ENCODE peak calls at places on chromosomes 2 and 18, in six cellular contexts. Q is Calu3, R is fibroblast of lung, M is OCI-LY7, U is brain microvascular endothelial cell, T is BJ. Z is an unnamed sample.

GRCh38 chr18:49020621-49021021 is 69.9 kb upstream of the SMAD7 start:
- DNase-seq in Q (no peak), R (peak; percentile 32), M (no peak), U (peak; percentile 9), T (no peak), Z (no peak)

GRCh38 chr2:127700527-127701192 is 637 bp upstream of the SFT2D3 start:
- DNase-seq in Q (peak; percentile 86), R (no peak), M (peak; percentile 79), U (no peak), T (no peak), Z (peak; percentile 84)

GRCh38 chr2:99624682-99625081 is 134.9 kb upstream of the REV1 start:
- DNase-seq in Q (no peak), R (no peak), M (no peak), U (no peak), T (no peak), Z (no peak)

GRCh38 chr2:33177627-33178026 is 230.9 kb downstream of the LTBP1 start:
- DNase-seq in Q (no peak), R (peak; percentile 45), M (no peak), U (no peak), T (no peak), Z (no peak)

GRCh38 chr2:105361132-105361889 is 24.0 kb downstream of the C2orf49 start:
- DNase-seq in Q (no peak), R (no peak), M (no peak), U (no peak), T (no peak), Z (no peak)

GRCh38 chr2:9742601-9743000 is 100.7 kb upstream of the TAF1B start:
- DNase-seq in Q (no peak), R (no peak), M (no peak), U (no peak), T (no peak), Z (no peak)

GRCh38 chr18:46338761-46339160 is 234.6 kb downstream of the HAUS1 start:
- DNase-seq in Q (no peak), R (no peak), M (no peak), U (no peak), T (no peak), Z (no peak)

GRCh38 chr2:12883911-12884310 is 167.2 kb downstream of the TRIB2 start:
- DNase-seq in Q (no peak), R (peak; percentile 46), M (no peak), U (peak; percentile 47), T (no peak), Z (no peak)

GRCh38 chr2:26469092-26469710 is 8.7 kb downstream of the OTOF start:
- DNase-seq in Q (peak; percentile 72), R (peak; percentile 39), M (peak; percentile 66), U (peak; percentile 73), T (no peak), Z (peak; percentile 75)

GRCh38 chr2:151381266-151381665 is 23.9 kb downstream of the TNFAIP6 start:
- DNase-seq in Q (no peak), R (peak; percentile 70), M (no peak), U (peak; percentile 65), T (no peak), Z (no peak)

GRCh38 chr2:74181739-74182138 is 3.1 kb upstream of the MOB1A start:
- DNase-seq in Q (no peak), R (no peak), M (peak; percentile 97), U (no peak), T (no peak), Z (peak; percentile 63)

GRCh38 chr2:41872646-41873045 is 175.2 kb upstream of the PKDCC start:
- DNase-seq in Q (no peak), R (peak; percentile 75), M (no peak), U (peak; percentile 53), T (no peak), Z (no peak)

GRCh38 chr2:109168080-109168479 is 39.1 kb downstream of the SH3RF3 start:
- DNase-seq in Q (no peak), R (no peak), M (no peak), U (no peak), T (no peak), Z (no peak)

GRCh38 chr2:237675326-237675725 is 47.9 kb downstream of the LRRFIP1 start:
- DNase-seq in Q (no peak), R (no peak), M (no peak), U (no peak), T (no peak), Z (no peak)

GRCh38 chr2:76197842-76198448 is 487.2 kb upstream of the GCFC2 start:
- DNase-seq in Q (peak; percentile 41), R (peak; percentile 37), M (peak; percentile 61), U (peak; percentile 63), T (peak; percentile 0), Z (peak; percentile 11)

GRCh38 chr2:128214251-128214650 is 104.4 kb downstream of the HS6ST1 start:
- DNase-seq in Q (no peak), R (no peak), M (no peak), U (no peak), T (no peak), Z (no peak)

GRCh38 chr2:241049739-241050623 is 51.6 kb downstream of the SNED1 start:
- DNase-seq in Q (no peak), R (peak; percentile 32), M (no peak), U (no peak), T (no peak), Z (no peak)

GRCh38 chr18:3458952-3459853 is 9.2 kb downstream of the TGIF1 start:
- DNase-seq in Q (no peak), R (peak; percentile 88), M (no peak), U (no peak), T (no peak), Z (no peak)

GRCh38 chr2:239456940-239457339 is 56.1 kb upstream of the HDAC4 start:
- DNase-seq in Q (no peak), R (no peak), M (no peak), U (no peak), T (no peak), Z (no peak)

GRCh38 chr2:109474319-109474825 is 139.4 kb downstream of the SEPTIN10 start:
- DNase-seq in Q (no peak), R (no peak), M (no peak), U (no peak), T (no peak), Z (no peak)

GRCh38 chr2:239002960-239003932 is 155.4 kb downstream of the TWIST2 start:
- DNase-seq in Q (no peak), R (peak; percentile 37), M (no peak), U (no peak), T (peak; percentile 49), Z (no peak)

GRCh38 chr2:239443666-239444567 is 43.1 kb upstream of the HDAC4 start:
- DNase-seq in Q (no peak), R (peak; percentile 73), M (no peak), U (no peak), T (no peak), Z (no peak)

GRCh38 chr2:164620873-164621760 is at the start of gene GRB14:
- DNase-seq in Q (peak; percentile 94), R (peak; percentile 19), M (no peak), U (peak; percentile 33), T (no peak), Z (no peak)

GRCh38 chr2:180419212-180419611 is 412.1 kb upstream of the CWC22 start:
- DNase-seq in Q (no peak), R (no peak), M (no peak), U (no peak), T (no peak), Z (no peak)

GRCh38 chr2:54673501-54673998 is 49.9 kb upstream of the EML6 start:
- DNase-seq in Q (peak; percentile 43), R (no peak), M (no peak), U (no peak), T (no peak), Z (peak; percentile 38)

GRCh38 chr18:5104246-5104645 is 92.8 kb downstream of the AKAIN1 start:
- DNase-seq in Q (no peak), R (no peak), M (no peak), U (no peak), T (no peak), Z (no peak)

GRCh38 chr18:5103693-5104092 is 93.4 kb downstream of the AKAIN1 start:
- DNase-seq in Q (no peak), R (no peak), M (no peak), U (no peak), T (no peak), Z (no peak)

GRCh38 chr18:5107990-5108389 is 89.1 kb downstream of the AKAIN1 start:
- DNase-seq in Q (no peak), R (no peak), M (no peak), U (no peak), T (no peak), Z (no peak)

GRCh38 chr18:5103286-5103685 is 93.8 kb downstream of the AKAIN1 start:
- DNase-seq in Q (no peak), R (no peak), M (peak; percentile 14), U (no peak), T (no peak), Z (no peak)

GRCh38 chr18:5106730-5107129 is 90.3 kb downstream of the AKAIN1 start:
- DNase-seq in Q (no peak), R (no peak), M (peak; percentile 24), U (no peak), T (no peak), Z (no peak)
- TF ChIP-seq CTCF in Q (no peak), R (no peak), M (peak; percentile 80), U (no peak), T (no peak), Z (peak; percentile 19)

DNA sequence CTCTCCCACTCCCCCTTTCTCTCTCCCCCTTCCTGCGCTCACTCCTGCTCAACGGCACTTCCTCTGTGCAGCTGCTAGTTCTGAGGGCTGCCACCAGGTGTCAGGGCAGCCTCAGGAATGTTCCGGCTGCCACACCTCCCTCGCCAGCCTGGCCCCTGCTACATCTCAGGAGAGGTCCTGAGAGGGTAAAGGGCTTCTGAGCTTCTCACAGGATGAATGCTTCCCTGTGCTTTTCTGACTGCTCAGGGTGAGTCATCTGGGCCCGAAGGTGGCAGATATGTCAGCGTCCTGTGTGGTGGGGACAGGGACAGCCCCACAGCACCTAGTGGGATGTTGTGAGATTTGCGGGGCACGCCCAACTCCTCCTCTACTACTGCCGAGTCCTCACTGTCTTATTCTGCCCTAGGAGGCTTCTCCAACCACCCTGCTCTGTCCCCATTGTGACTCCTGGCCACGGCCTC is 49.0 kb downstream of the PLEKHB2 start:
- DNase-seq in Q (peak; percentile 73), R (peak; percentile 47), M (peak; percentile 83), U (peak; percentile 41), T (no peak), Z (peak; percentile 86)
- TF ChIP-seq CTCF in Q (peak; percentile 68), R (peak; percentile 71), M (peak; percentile 93), U (peak; percentile 93), T (peak; percentile 88), Z (peak; percentile 100)

GRCh38 chr2:215553946-215554345 is 118.1 kb upstream of the FN1 start:
- DNase-seq in Q (no peak), R (no peak), M (peak; percentile 2), U (no peak), T (no peak), Z (no peak)
- TF ChIP-seq CTCF in Q (no peak), R (no peak), M (peak; percentile 71), U (peak; percentile 40), T (no peak), Z (peak; percentile 16)

DNA sequence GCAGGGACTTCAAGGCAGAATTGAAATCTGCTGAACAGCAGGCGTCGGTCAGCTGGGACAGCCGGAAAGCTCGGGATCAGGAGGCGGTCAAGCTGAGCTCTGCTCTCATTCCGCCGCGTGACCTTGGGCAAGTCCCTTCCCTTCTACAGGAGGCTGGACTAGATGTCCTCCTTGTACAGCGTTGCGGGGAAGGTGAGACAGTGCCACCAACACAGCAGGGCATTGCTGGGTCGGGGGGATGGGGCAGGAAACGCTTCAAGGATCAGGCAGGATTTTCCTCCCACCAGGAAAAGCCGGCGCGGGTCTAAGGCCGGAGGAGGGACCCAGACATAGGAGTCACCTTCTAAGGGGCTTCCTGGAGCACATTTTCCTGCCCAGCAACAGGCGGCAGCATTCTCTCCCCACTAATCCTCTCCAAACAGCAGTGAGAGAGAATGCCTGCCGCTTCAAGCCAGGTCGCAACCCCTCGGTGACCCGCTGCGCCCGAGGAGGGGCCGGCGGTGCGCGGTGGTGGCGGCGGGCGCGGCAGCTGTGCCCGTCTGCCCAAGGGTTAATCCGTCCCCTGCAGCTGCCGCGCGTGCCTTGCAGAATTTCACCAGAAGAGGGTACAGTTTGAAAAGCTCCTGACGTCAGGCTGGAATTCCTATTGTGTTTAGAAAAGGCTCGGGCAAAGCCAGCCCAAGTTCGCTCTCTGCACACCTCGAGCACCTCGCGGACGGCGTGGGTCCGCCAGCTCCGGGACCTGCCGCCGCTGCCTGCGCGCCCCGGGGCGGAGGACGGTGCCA is at the start of gene KCNF1:
- DNase-seq in Q (peak; percentile 35), R (peak; percentile 63), M (no peak), U (no peak), T (no peak), Z (no peak)
- TF ChIP-seq CTCF in Q (peak; percentile 26), R (peak; percentile 25), M (no peak), U (peak; percentile 48), T (peak; percentile 35), Z (no peak)